ENCODE peak calls at places on chromosomes 16 and 17, in eight cellular contexts. E is PC-9, M is lower lobe of right lung, A is prostate gland, B is kidney, Z is heart left ventricle, C is IMR-90, K is thoracic aorta. W is an unnamed sample. For H3K9me3, the result is how much of the 10 kb centered on the place peaks cover.

GRCh38 chr16:10938321-10938720 is 3.9 kb downstream of the DEXI start:
- DNase-seq in E (no peak), M (no peak), A (no peak), B (no peak), Z (no peak), C (no peak), K (no peak), W (no peak)

GRCh38 chr16:21302898-21303528 is 24.9 kb upstream of the CRYM start:
- DNase-seq in E (no peak), M (no peak), A (no peak), B (no peak), Z (no peak), C (peak), K (no peak), W (no peak)

GRCh38 chr16:66459878-66460277 is 32.8 kb downstream of the BEAN1 start:
- DNase-seq in E (no peak), M (no peak), A (no peak), B (no peak), Z (no peak), C (no peak), K (no peak), W (no peak)

GRCh38 chr16:31194898-31195297 is 7.7 kb downstream of the PYCARD start:
- DNase-seq in E (no peak), M (no peak), A (no peak), B (no peak), Z (no peak), C (no peak), K (no peak), W (no peak)

GRCh38 chr17:5418858-5419355 is 555 bp downstream of the NUP88 start:
- DNase-seq in E (peak), M (peak), A (peak), B (peak), Z (no peak), C (peak), K (no peak), W (no peak)

GRCh38 chr17:80981062-80981902 is 10.4 kb upstream of the CHMP6 start:
- DNase-seq in E (no peak), M (no peak), A (no peak), B (no peak), Z (no peak), C (no peak), K (no peak), W (peak)

GRCh38 chr17:32269377-32269776 is 3.7 kb downstream of the RHBDL3 start:
- DNase-seq in E (no peak), M (peak), A (no peak), B (peak), Z (no peak), C (no peak), K (no peak), W (no peak)

GRCh38 chr16:24748242-24748641 is 18.8 kb downstream of the TNRC6A start:
- DNase-seq in E (peak), M (no peak), A (peak), B (no peak), Z (peak), C (peak), K (peak), W (no peak)

GRCh38 chr16:81189100-81189664 is 49.3 kb upstream of the BCO1 start:
- DNase-seq in E (no peak), M (peak), A (no peak), B (peak), Z (peak), C (peak), K (peak), W (peak)

GRCh38 chr17:3594056-3594810 is 15.0 kb downstream of the TRPV1 start:
- DNase-seq in E (peak), M (no peak), A (no peak), B (peak), Z (no peak), C (peak), K (no peak), W (no peak)

GRCh38 chr17:74592087-74592990 is at the start of gene CD300LD:
- DNase-seq in E (no peak), M (no peak), A (no peak), B (no peak), Z (no peak), C (no peak), K (no peak), W (no peak)

GRCh38 chr17:33871720-33872535 is 383.2 kb upstream of the CCL2 start:
- DNase-seq in E (peak), M (no peak), A (no peak), B (no peak), Z (no peak), C (no peak), K (no peak), W (no peak)

GRCh38 chr16:11233727-11234376 is 22.2 kb downstream of the SOCS1 start:
- DNase-seq in E (no peak), M (no peak), A (no peak), B (no peak), Z (no peak), C (no peak), K (no peak), W (no peak)

GRCh38 chr16:27254262-27254811 is 14.2 kb downstream of the NSMCE1 start:
- DNase-seq in E (no peak), M (peak), A (no peak), B (no peak), Z (no peak), C (no peak), K (no peak), W (no peak)

GRCh38 chr17:9170822-9171221 is 149.5 kb downstream of the NTN1 start:
- DNase-seq in E (no peak), M (no peak), A (no peak), B (no peak), Z (no peak), C (no peak), K (no peak), W (no peak)

GRCh38 chr16:81483064-81483969 is 38.7 kb downstream of the CMIP start:
- DNase-seq in E (no peak), M (no peak), A (no peak), B (peak), Z (no peak), C (peak), K (no peak), W (no peak)

GRCh38 chr17:2736956-2737355 is 12.5 kb downstream of the CCDC92B start:
- DNase-seq in E (no peak), M (no peak), A (no peak), B (no peak), Z (no peak), C (no peak), K (no peak), W (no peak)

GRCh38 chr17:48484256-48484655 is 46.6 kb downstream of the HOXB1 start:
- DNase-seq in E (no peak), M (no peak), A (no peak), B (no peak), Z (no peak), C (peak), K (no peak), W (no peak)

GRCh38 chr17:10036511-10037061 is 131.5 kb upstream of the RCVRN start:
- DNase-seq in E (no peak), M (peak), A (no peak), B (peak), Z (peak), C (no peak), K (no peak), W (no peak)

GRCh38 chr17:83194189-83194565 is 114.8 kb downstream of the METRNL start:
- DNase-seq in E (no peak), M (peak), A (no peak), B (peak), Z (no peak), C (no peak), K (no peak), W (no peak)
- H3K9me3 ChIP-seq in E (under half), M (under half), A (under half), B (under half), Z (under half), C (under half), K (under half), W (under half)

DNA sequence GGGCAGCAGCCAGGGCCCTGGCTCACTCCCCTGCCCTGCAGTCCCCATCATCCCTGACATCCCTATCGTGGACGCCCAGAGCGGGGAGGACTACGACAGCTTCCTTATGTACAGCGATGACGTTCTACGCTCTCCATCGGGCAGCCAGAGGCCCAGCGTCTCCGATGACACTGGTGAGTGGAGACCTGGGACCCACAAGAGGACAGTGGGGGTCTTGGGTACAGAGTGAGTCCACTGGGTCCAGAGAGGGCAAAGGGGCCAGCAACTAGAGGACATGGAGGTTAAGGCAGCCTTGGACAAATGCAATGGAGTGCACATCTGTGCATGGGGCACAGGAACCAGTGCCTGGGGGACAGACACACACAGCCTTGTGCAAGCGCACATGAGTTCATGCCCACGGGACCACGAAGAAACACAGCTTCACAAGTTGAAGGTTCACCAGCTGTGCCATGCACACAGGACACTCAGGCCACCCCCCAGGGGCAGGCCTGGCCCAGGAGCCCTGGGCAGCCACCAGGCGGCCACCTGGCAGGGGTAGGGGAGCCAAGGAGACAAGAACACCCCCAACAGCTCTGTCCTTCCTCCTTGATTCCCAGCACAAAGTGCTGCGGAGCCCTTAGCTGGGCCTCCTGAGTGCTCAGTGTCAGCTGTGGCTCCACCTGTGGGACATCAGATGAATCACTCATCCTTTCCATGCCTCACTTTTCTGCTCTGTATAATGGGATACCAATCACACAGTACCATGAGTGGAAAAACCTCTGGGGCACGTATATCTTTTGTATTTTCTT is 12.4 kb downstream of the GALK1 start:
- DNase-seq in E (no peak), M (no peak), A (no peak), B (no peak), Z (no peak), C (no peak), K (no peak), W (no peak)
- TF ChIP-seq CTCF in E (peak), M (no peak), A (no peak), B (no peak), Z (no peak), C (no peak), K (no peak), W (no peak)

DNA sequence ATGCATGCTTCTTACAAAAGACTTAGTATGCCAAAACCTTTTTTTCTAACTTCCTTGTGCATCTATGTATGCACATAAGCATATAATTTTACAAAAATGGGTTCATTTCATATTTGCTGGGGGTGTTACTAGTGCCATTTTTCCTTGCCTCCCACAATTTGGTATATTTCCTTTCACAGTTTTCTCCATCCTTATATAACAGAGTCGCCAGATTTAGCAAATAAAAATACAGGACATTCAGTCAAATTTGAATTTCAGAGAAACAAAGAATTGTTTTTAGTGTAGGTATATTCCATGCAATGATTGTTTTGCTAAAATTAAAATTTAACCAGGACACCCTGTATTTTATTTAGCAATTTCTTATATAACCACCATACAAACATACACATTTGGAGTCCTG is 4.0 kb upstream of the FBXO39 start:
- DNase-seq in E (no peak), M (no peak), A (no peak), B (no peak), Z (no peak), C (no peak), K (no peak), W (no peak)
- H3K9me3 ChIP-seq in E (under half), M (under half), A (under half), B (under half), Z (under half), C (under half), K (under half), W (under half)

GRCh38 chr16:57999366-57999970 is 1.0 kb downstream of the ZNF319 start:
- DNase-seq in E (no peak), M (peak), A (no peak), B (peak), Z (no peak), C (peak), K (no peak), W (no peak)
- TF ChIP-seq CTCF in E (no peak), M (no peak), A (no peak), B (no peak), Z (no peak), C (peak), K (no peak), W (no peak)

DNA sequence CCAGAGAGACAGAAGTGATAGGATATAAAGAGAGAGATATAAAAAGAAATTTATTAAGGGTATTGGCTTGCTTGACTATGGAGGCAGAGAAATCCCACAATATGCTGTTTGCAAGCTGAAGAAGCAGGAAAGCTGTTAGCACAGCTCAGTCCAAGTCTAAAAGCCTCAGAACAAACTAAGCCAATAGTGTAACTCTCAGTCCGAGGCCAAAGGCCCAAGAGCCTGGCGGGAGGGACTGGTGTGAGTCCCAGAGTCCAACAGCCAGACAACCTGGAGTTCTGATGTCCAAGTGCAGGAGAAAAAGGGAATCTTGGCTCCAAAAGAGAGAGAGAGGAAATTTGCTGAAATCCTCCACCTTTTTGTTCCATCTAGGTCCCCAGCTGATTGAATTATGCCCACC is 30.3 kb upstream of the NACA2 start:
- DNase-seq in E (no peak), M (no peak), A (no peak), B (no peak), Z (no peak), C (no peak), K (no peak), W (no peak)
- H3K9me3 ChIP-seq in E (under half), M (under half), A (under half), B (under half), Z (under half), C (under half), K (under half), W (under half)

DNA sequence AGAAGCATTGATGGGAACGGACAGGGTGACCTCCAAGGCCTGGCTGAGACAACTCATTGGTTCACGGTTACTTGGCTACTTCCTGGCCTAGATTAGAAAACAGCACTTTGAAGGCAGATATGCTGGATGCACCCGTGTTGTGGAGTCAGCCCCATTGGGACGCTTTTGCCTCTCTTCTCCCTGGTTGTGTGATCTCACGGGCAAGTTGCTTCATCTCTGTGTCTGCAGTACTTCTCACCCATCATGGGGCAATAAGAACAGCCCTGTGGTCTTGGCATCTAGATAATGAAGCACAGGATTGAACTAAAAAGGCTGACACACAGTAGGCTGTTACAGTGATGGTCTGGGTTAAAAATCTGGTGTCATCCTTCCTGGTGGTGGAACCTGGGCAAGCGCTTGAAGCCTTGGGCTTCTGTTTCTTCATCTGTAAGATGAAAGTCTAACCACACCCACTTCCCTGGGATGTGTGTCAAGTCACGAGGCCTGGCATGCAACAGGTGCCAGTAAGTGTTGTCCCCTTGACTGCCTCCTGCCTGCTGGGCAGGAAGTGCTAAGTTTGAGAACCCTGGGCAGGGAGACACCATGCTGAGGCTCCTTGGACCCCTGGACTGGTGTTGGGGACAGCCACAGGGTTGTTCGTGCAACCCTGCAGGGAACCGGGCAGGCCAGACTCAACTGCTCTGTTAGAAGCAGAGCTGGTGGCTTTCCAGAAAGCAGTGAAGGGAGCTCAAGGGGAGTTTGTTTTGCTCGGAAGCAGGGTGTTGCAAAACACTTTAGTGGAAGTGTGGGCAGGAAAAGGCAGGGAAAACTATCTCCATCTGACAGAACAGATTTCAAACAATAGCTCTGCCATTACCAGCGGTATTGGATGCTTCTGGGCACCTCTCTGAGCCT is 6.0 kb upstream of the MAP2K3 start:
- DNase-seq in E (no peak), M (peak), A (no peak), B (no peak), Z (no peak), C (no peak), K (no peak), W (peak)
- TF ChIP-seq CTCF in E (no peak), M (peak), A (peak), B (no peak), Z (no peak), C (no peak), K (no peak), W (no peak)

GRCh38 chr17:39598635-39599005 is 9.1 kb downstream of the NEUROD2 start:
- DNase-seq in E (no peak), M (no peak), A (no peak), B (no peak), Z (no peak), C (no peak), K (no peak), W (no peak)

GRCh38 chr17:39601010-39601597 is 6.6 kb downstream of the NEUROD2 start:
- DNase-seq in E (no peak), M (no peak), A (no peak), B (no peak), Z (no peak), C (no peak), K (no peak), W (no peak)

GRCh38 chr17:39599006-39599664 is 8.6 kb downstream of the NEUROD2 start:
- DNase-seq in E (no peak), M (no peak), A (no peak), B (no peak), Z (no peak), C (no peak), K (no peak), W (no peak)

GRCh38 chr17:39600469-39601009 is 7.2 kb downstream of the NEUROD2 start:
- DNase-seq in E (no peak), M (no peak), A (no peak), B (no peak), Z (no peak), C (no peak), K (no peak), W (no peak)

DNA sequence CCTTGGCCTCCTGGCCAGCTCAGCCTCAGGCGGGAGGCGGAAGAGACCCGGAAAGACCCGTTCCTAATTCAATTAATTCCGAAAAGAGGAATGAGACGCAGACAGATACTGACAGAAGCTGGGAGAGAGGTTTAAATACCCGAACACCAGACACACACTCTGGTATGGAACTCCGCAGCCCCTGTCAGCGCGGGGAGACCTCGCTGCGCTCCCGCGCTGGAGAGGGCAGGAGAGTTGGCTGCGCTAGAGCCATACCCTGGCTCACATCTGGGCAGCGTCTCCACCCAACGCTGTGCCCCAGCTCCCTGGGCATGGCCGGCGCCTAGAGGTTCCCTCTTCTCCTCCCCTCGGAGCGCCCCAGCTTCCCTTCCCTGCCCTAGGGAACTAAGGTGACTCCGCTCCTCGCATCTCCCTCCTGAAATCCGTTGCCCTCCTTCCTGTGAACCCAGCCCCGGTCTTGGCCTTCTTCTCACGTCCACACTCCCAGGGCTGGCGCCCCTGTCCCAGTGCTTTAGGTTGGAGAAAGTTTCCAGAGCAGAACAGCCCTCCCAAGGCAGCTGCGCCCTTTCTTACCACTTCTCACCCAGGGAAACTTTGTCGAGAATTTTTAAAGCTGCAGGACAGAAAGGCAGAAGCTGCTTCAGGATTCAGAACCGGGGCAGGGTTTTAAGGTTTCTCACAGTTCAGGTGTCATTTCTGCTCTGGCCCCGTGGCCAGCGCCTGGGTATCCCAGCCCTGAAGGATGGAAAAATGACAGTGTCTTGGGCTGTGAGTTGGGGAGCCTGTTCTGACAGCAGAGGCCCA is 7.9 kb downstream of the NEUROD2 start:
- DNase-seq in E (no peak), M (no peak), A (no peak), B (no peak), Z (no peak), C (no peak), K (no peak), W (no peak)
- H3K9me3 ChIP-seq in E (under half), M (under half), A (under half), B (under half), Z (under half), C (under half), K (under half), W (under half)

GRCh38 chr17:66056148-66056547 is 135.8 kb downstream of the CEP112 start:
- DNase-seq in E (no peak), M (no peak), A (no peak), B (no peak), Z (no peak), C (no peak), K (no peak), W (no peak)

GRCh38 chr17:66054242-66054641 is 137.7 kb downstream of the CEP112 start:
- DNase-seq in E (no peak), M (no peak), A (no peak), B (no peak), Z (no peak), C (no peak), K (no peak), W (no peak)
- TF ChIP-seq CTCF in E (no peak), M (no peak), A (no peak), B (no peak), Z (no peak), C (no peak), K (no peak), W (no peak)

W was measured in pancreas.